ENCODE peak calls at places on chromosomes 7 and 10, in four cellular contexts. H is GM06990, L is PC-9, K is astrocyte of the cerebellum. Q is an unnamed sample.

GRCh38 chr10:97792058-97792721 is 20.4 kb upstream of the SFRP5 start:
- DNase-seq in H (no peak), K (peak), L (peak), Q (no peak)

GRCh38 chr10:80410122-80410521 is 1.8 kb downstream of the PRXL2A start:
- DNase-seq in H (no peak), K (no peak), L (no peak), Q (no peak)

GRCh38 chr7:150976529-150977381 is 1.4 kb downstream of the KCNH2 start:
- DNase-seq in K (no peak), L (no peak), H (no peak), Q (no peak)

GRCh38 chr7:191105-192034 is 1.0 kb upstream of the FAM20C start:
- DNase-seq in H (no peak), K (peak), L (no peak), Q (peak)

GRCh38 chr10:112782176-112782907 is 167.7 kb upstream of the TCF7L2 start:
- DNase-seq in L (no peak), H (no peak), K (no peak), Q (no peak)

GRCh38 chr7:64463636-64464375 is 99.1 kb downstream of the ZNF680 start:
- DNase-seq in H (no peak), K (no peak), L (peak), Q (no peak)

GRCh38 chr7:99504281-99504602 is 220 bp upstream of the ZKSCAN5 start:
- DNase-seq in L (no peak), K (peak), H (no peak), Q (no peak)

GRCh38 chr7:124779194-124779593 is 13.6 kb upstream of the GPR37 start:
- DNase-seq in H (no peak), K (no peak), L (no peak), Q (no peak)

GRCh38 chr10:17561131-17561530 is 56.0 kb downstream of the HACD1 start:
- DNase-seq in L (no peak), K (no peak), H (no peak), Q (no peak)

GRCh38 chr10:63465293-63466167 is at the start of gene JMJD1C:
- DNase-seq in H (peak), K (peak), L (peak), Q (no peak)

GRCh38 chr10:14396441-14397048 is 65.8 kb upstream of the FRMD4A start:
- DNase-seq in L (peak), K (peak), H (no peak), Q (peak)

GRCh38 chr10:103614511-103615158 is 121.1 kb downstream of the NEURL1 start:
- DNase-seq in H (no peak), K (no peak), L (no peak), Q (no peak)

GRCh38 chr7:27345164-27345887 is 102.7 kb downstream of the EVX1 start:
- DNase-seq in H (no peak), K (no peak), L (no peak), Q (no peak)

GRCh38 chr7:79319369-79319768 is 134.1 kb downstream of the MAGI2 start:
- DNase-seq in L (no peak), K (no peak), H (no peak), Q (no peak)

GRCh38 chr7:79317728-79318127 is 135.7 kb downstream of the MAGI2 start:
- DNase-seq in H (no peak), L (peak), K (peak), Q (peak)

GRCh38 chr7:79320741-79321473 is 132.6 kb downstream of the MAGI2 start:
- DNase-seq in K (peak), H (no peak), L (no peak), Q (no peak)
- TF ChIP-seq CTCF in K (no peak), H (no peak), L (peak), Q (no peak)

GRCh38 chr10:11009471-11010308 is 8.0 kb upstream of the CELF2 start:
- DNase-seq in K (peak), H (no peak), L (no peak), Q (no peak)
- H3K4me3 ChIP-seq in K (no peak), H (no peak), L (no peak), Q (no peak)

DNA sequence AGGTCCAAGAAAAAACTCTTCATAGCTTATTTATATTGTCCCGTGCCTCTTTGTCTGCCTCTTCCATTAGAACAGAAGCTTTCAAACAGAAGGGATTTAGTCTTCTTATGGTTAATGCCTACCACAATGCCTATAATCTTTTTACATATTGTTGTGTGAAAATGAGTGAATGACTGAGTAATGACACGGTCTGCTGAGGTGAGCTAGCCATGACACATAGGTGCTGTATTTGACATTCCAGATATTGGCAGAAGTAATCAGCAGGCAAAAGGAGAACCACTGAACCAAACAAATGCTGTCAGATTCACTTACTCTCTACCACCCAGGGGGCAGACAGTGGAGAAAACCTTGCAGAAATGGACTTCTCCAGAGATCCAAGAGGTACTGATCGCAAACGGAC is 377.2 kb upstream of the VWC2 start:
- DNase-seq in H (no peak), L (no peak), K (no peak), Q (no peak)
- TF ChIP-seq CTCF in H (no peak), L (no peak), K (no peak), Q (no peak)

GRCh38 chr7:7178906-7179305 is 3.4 kb upstream of the C1GALT1 start:
- DNase-seq in H (no peak), K (no peak), L (no peak), Q (peak)

GRCh38 chr7:7181519-7182155 is 707 bp upstream of the C1GALT1 start:
- DNase-seq in H (peak), L (peak), K (no peak), Q (no peak)

GRCh38 chr7:7182156-7183060 is at the start of gene C1GALT1:
- DNase-seq in H (peak), K (peak), L (peak), Q (peak)

GRCh38 chr7:7183061-7183832 is 903 bp downstream of the C1GALT1 start:
- DNase-seq in H (peak), L (peak), K (no peak), Q (no peak)

DNA sequence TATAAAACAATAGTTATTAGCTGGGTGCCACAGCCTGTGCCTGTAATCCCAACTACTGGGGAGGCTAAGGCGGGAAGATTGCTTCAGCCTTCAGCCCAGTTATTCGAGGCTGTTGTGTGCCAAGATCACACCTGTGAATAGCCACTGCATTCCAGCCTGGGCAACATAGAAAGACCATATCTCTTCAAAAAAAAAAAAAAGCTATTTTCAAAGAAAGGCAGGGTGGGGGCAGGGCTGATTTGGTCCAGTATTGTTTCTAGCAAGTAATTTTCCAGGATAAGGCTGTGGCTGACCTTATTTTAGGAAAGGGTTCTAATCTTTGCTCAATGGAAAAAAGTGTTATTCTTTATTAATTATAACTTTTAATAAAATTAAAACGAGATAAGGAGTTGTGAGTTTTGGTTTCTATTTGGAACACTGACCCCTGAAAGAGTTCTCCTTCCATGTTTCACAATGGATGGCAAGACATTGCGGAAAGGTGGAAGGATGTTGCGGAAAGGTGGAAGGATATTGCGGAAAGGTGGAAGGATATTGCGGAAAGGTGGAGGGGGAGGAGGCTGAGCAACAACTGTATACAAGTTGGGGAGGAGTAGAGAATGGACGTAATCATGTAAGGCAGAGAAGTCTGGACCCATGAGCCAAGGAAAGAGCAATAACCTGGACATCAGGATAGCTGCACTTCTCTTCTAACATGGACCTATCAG is 1.5 kb upstream of the C1GALT1 start:
- DNase-seq in H (no peak), K (no peak), L (no peak), Q (no peak)
- H3K4me3 ChIP-seq in H (peak), K (peak), L (peak), Q (no peak)

GRCh38 chr10:77715081-77715480 is 77.5 kb upstream of the KCNMA1 start:
- DNase-seq in L (peak), H (no peak), K (no peak), Q (no peak)
- TF ChIP-seq CTCF in L (peak), H (peak), K (no peak), Q (peak)

DNA sequence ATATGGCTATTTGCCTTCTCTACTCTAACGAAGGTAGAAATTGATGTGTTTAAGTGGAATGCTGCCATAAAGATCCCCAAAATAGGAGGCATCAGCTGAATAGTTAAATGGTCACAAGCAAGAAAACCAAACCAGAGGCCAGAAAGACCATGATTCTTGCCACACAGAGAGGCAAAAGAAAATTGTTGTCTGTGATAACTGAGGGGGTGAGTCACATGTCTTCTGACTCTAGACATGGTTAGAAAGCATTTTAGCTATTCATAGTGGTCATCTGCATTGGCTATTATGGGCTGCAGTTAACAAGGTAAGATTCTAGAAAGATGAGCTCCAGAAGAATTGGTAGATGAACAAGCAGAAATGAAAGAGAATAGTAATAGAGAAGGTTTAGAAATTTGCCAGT is 361.4 kb upstream of the NPSR1 start:
- DNase-seq in K (no peak), H (no peak), L (no peak), Q (no peak)
- H3K4me3 ChIP-seq in K (no peak), H (no peak), L (no peak), Q (no peak)

GRCh38 chr10:76435154-76435553 is 1003.7 kb downstream of the LRMDA start:
- DNase-seq in L (no peak), H (no peak), K (no peak), Q (no peak)
- TF ChIP-seq CTCF in L (no peak), H (no peak), K (no peak), Q (no peak)

DNA sequence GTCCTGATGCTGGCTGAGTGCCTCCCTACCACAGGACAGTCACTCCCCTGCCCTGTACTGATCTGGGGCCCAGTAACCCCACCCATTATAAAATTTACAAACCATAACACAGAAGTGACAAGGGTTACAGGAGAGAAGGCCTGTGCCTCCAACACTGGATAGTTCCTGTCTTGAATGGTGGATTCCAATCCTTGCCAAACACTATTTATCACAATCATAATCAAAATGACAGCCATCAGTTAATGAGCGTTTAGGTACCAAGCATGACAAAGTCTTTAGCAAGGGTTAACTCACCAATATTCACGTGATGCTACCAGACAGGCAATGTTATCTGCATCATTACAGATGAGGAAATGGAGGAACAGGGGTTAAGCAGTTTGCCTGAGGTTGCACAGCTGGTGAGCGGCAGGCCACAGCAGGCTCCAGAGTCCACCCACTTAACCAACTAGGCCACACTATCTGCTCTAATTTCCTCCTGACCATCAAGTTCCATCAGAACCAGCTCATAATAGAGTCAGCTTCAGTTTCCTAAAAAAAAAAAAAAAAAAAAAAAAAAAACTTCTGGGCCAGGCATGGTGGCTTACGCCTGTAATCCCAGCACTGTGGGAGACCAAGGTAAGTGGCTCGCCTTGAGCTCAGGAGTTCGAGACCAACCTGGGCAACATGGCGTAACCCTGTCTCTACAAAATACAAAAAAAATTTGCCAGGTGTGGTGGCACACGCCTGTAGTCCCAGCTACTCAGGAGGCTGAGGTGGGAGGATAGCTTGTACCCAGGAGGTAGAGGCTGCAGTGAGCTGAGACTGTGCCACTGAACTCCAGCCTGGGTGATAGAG is 14.2 kb downstream of the PDLIM1 start:
- DNase-seq in K (no peak), H (no peak), L (no peak), Q (no peak)
- H3K4me3 ChIP-seq in K (no peak), H (no peak), L (no peak), Q (no peak)

GRCh38 chr7:4815609-4816418 is 40.4 kb downstream of the AP5Z1 start:
- DNase-seq in K (no peak), L (no peak), H (no peak), Q (no peak)
- TF ChIP-seq CTCF in K (no peak), L (peak), H (peak), Q (no peak)

DNA sequence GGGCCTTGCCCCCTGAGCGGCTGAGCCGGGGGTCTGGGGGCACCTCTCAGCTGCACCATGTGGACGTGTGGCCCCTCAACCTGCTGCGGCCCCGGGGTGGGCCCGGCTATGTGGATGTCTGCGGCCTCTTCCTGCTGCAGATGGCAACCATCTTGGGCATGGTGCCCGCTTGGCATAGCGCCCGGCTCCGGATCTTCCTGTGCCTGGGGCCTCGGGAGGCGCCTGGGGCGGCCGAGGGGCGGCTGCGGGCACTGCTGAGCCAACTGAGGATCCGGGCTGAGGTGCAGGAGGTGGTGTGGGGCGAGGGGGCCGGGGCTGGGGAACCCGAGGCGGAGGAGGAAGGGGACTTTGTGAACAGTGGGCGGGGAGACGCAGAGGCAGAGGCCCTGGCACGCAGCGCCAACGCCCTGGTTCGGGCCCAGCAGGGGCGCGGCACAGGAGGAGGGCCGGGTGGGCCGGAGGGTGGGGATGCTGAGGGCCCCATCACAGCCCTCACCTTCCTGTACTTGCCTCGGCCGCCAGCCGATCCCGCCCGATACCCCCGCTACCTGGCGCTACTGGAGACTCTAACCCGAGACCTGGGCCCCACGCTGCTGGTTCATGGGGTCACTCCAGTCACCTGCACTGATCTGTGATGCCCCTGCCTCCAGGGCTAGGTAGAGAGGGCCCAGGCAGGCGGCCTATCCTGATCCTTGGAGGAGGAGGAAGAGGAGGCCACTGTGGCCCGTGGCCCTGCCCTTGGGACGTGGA is 1.0 kb upstream of the TRIP6 start:
- DNase-seq in L (peak), H (no peak), K (no peak), Q (no peak)
- H3K4me3 ChIP-seq in L (peak), H (no peak), K (no peak), Q (no peak)

Q was measured in retinal pigment epithelial cell.